ENCODE peak calls at places on chromosomes 7 and 10, in nine cellular contexts. Z is GM10248; O is ascending aorta; M is stimulated activated CD8-positive, alpha-beta memory T cell treated with anti-CD3 and anti-CD28 coated beads, Interleukin-2, amount 100 ng/mL, for 1 hour; G is GM12865; Q is astrocyte; U is activated CD8-positive, alpha-beta T cell treated with anti-CD3 and anti-CD28 coated beads, Interleukin-2, amount 10 ng/mL, durations not matched to agents 7 days and 5 days; C is NCI-H460; Y is cardiac fibroblast. E is an unnamed sample.

GRCh38 chr7:68820321-68820720 is 778.0 kb upstream of the AUTS2 start:
- DNase-seq in O (no peak), Q (no peak), G (no peak), Z (no peak), Y (no peak), C (no peak), M (no peak), U (no peak), E (no peak)

GRCh38 chr7:39360766-39361165 is 205.4 kb upstream of the YAE1 start:
- DNase-seq in Z (no peak), O (no peak), U (no peak), C (no peak), Y (no peak), M (no peak), G (no peak), Q (no peak), E (no peak)

GRCh38 chr10:132564690-132565089 is 27.1 kb downstream of the INPP5A start:
- DNase-seq in C (no peak), Q (no peak), G (no peak), U (no peak), M (no peak), O (no peak), Y (no peak), Z (no peak), E (no peak)

GRCh38 chr7:18610331-18610948 is 114.9 kb downstream of the HDAC9 start:
- DNase-seq in Q (peak), G (peak), Z (peak), C (peak), U (no peak), O (no peak), M (no peak), Y (peak), E (peak)

GRCh38 chr10:132735341-132735775 is 50.6 kb downstream of the NKX6-2 start:
- DNase-seq in C (no peak), Q (no peak), G (no peak), O (no peak), M (no peak), U (no peak), Y (no peak), Z (no peak), E (no peak)

GRCh38 chr7:43294080-43294630 is 181.7 kb downstream of the HECW1 start:
- DNase-seq in G (no peak), U (no peak), M (no peak), Z (no peak), Q (peak), Y (peak), C (peak), O (no peak), E (no peak)

GRCh38 chr10:104297697-104298660 is 29.0 kb downstream of the GSTO2 start:
- DNase-seq in O (peak), Q (peak), G (no peak), U (peak), M (no peak), Z (no peak), Y (peak), C (peak), E (peak)

GRCh38 chr7:159030490-159031134 is 114.1 kb downstream of the VIPR2 start:
- DNase-seq in O (peak), M (no peak), Q (no peak), Y (no peak), C (no peak), U (no peak), Z (peak), G (no peak), E (no peak)

GRCh38 chr10:78977761-78978305 is 90.9 kb upstream of the ZMIZ1 start:
- DNase-seq in M (no peak), Z (no peak), U (no peak), G (no peak), Q (peak), Y (peak), O (no peak), C (no peak), E (no peak)

GRCh38 chr10:85152488-85152887 is 824.1 kb downstream of the CCSER2 start:
- DNase-seq in Z (no peak), O (no peak), Q (no peak), Y (no peak), C (no peak), G (no peak), M (no peak), U (no peak), E (no peak)

GRCh38 chr10:45463244-45464116 is 89.5 kb downstream of the ALOX5 start:
- DNase-seq in C (no peak), Z (no peak), U (no peak), Y (no peak), M (no peak), O (no peak), G (no peak), Q (peak), E (no peak)

GRCh38 chr7:157468221-157469111 is 131.7 kb downstream of the DNAJB6 start:
- DNase-seq in Y (no peak), G (no peak), Z (no peak), M (no peak), Q (no peak), C (no peak), U (peak), O (peak), E (no peak)

GRCh38 chr10:101783736-101784118 is 481 bp upstream of the NPM3 start:
- DNase-seq in G (no peak), C (no peak), Q (no peak), O (peak), U (no peak), Y (no peak), Z (no peak), M (no peak), E (no peak)

GRCh38 chr7:80542398-80542797 is 30.5 kb upstream of the GNAT3 start:
- DNase-seq in U (no peak), Y (peak), C (peak), G (no peak), M (no peak), Z (no peak), O (no peak), Q (peak), E (no peak)

GRCh38 chr7:30914611-30915601 is 3.3 kb downstream of the AQP1 start:
- DNase-seq in O (peak), U (no peak), Q (peak), Z (no peak), Y (peak), C (peak), M (no peak), G (no peak), E (no peak)

GRCh38 chr7:31134246-31135188 is 82.4 kb downstream of the ADCYAP1R1 start:
- DNase-seq in Y (peak), Q (peak), O (peak), G (peak), C (peak), U (peak), Z (peak), M (no peak), E (peak)

GRCh38 chr10:110208614-110209398 is 1.4 kb downstream of the MXI1 start:
- DNase-seq in Y (peak), G (peak), C (no peak), O (peak), Z (peak), Q (no peak), U (peak), M (no peak), E (peak)

GRCh38 chr10:49444349-49444748 is 48.5 kb upstream of the DRGX start:
- DNase-seq in Z (no peak), M (no peak), Y (no peak), C (no peak), Q (no peak), G (no peak), O (no peak), U (no peak), E (no peak)

GRCh38 chr10:76000550-76000949 is 569.1 kb downstream of the LRMDA start:
- DNase-seq in Q (no peak), G (no peak), M (no peak), O (no peak), U (no peak), Y (no peak), Z (no peak), C (no peak), E (no peak)

GRCh38 chr7:82430518-82431465 is 12.8 kb downstream of the CACNA2D1 start:
- DNase-seq in Z (no peak), M (no peak), Q (no peak), U (no peak), G (no peak), C (no peak), Y (peak), O (no peak), E (no peak)

GRCh38 chr7:36192050-36192824 is 39.2 kb downstream of the EEPD1 start:
- DNase-seq in G (no peak), Q (peak), C (no peak), Z (no peak), O (no peak), U (no peak), Y (peak), M (no peak), E (no peak)

GRCh38 chr7:88278881-88279280 is 27.8 kb downstream of the STEAP4 start:
- DNase-seq in U (no peak), M (no peak), Y (peak), Z (no peak), G (no peak), C (no peak), O (no peak), Q (no peak), E (peak)

GRCh38 chr10:117747636-117748035 is 205.1 kb downstream of the EMX2 start:
- DNase-seq in M (no peak), G (no peak), O (no peak), C (no peak), U (no peak), Z (no peak), Y (no peak), Q (no peak), E (no peak)

GRCh38 chr7:98641646-98642489 is 24.8 kb downstream of the NPTX2 start:
- DNase-seq in Y (no peak), G (peak), U (no peak), C (no peak), Q (no peak), O (no peak), M (no peak), Z (peak), E (peak)

GRCh38 chr7:1713502-1714484 is 43.7 kb downstream of the ELFN1 start:
- DNase-seq in Q (no peak), G (no peak), U (no peak), C (no peak), Y (no peak), M (no peak), Z (no peak), O (no peak), E (no peak)

GRCh38 chr10:91709394-91709798 is 76.5 kb upstream of the PPP1R3C start:
- DNase-seq in Q (peak), Z (no peak), O (no peak), Y (peak), U (no peak), G (no peak), M (no peak), C (no peak), E (no peak)

GRCh38 chr10:77245953-77246352 is 391.7 kb downstream of the KCNMA1 start:
- DNase-seq in M (no peak), Y (peak), G (no peak), Z (no peak), Q (peak), C (no peak), U (no peak), O (no peak), E (no peak)

GRCh38 chr7:66202380-66202779 is 2.8 kb upstream of the TPST1 start:
- DNase-seq in Z (no peak), C (no peak), O (no peak), Q (no peak), M (no peak), G (no peak), U (no peak), Y (no peak), E (no peak)

GRCh38 chr7:151598045-151598444 is 78.3 kb upstream of the RHEB start:
- DNase-seq in C (no peak), Q (peak), Y (peak), Z (no peak), G (no peak), U (no peak), M (no peak), O (no peak), E (peak)

GRCh38 chr7:71486856-71487628 is 355.1 kb downstream of the GALNT17 start:
- DNase-seq in U (no peak), Q (peak), Y (peak), M (no peak), Z (no peak), O (peak), G (no peak), C (peak), E (no peak)

GRCh38 chr10:102796407-102797176 is 40.6 kb downstream of the CYP17A1 start:
- DNase-seq in U (peak), G (peak), M (peak), Q (peak), Y (peak), C (no peak), Z (peak), O (peak), E (peak)

E was measured in SK-MEL-5.